ENCODE peak calls at places on chromosome 14, in five cellular contexts. F is T-helper 17 cell; N is stromal cell of bone marrow; X is stimulated activated CD4-positive, alpha-beta T cell treated with anti-CD3 and anti-CD28 coated beads, Interleukin-4, amount 100 ng/mL, for 48 hours; Q is NCI-H1694 treated with DMSO at 0.1 percent for 48 hours. Z is an unnamed sample.

GRCh38 chr14:76770521-76771431 is 9.5 kb downstream of the VASH1 start:
- DNase-seq in F (no peak), N (no peak), X (no peak), Q (no peak), Z (no peak)

GRCh38 chr14:93734086-93734822 is 54.0 kb downstream of the PRIMA1 start:
- DNase-seq in F (no peak), N (no peak), X (no peak), Q (no peak), Z (no peak)

GRCh38 chr14:101836131-101836530 is 74.6 kb downstream of the PPP2R5C start:
- DNase-seq in F (no peak), N (peak; percentile 51), X (no peak), Q (no peak), Z (no peak)

GRCh38 chr14:104436741-104437701 is 142.5 kb upstream of the C14orf180 start:
- DNase-seq in F (no peak), N (no peak), X (no peak), Q (no peak), Z (no peak)

GRCh38 chr14:31457665-31458659 is 656 bp upstream of the DTD2 start:
- DNase-seq in F (no peak), N (no peak), X (no peak), Q (no peak), Z (no peak)

GRCh38 chr14:60926002-60926401 is 54.9 kb downstream of the TRMT5 start:
- DNase-seq in F (no peak), N (no peak), X (no peak), Q (no peak), Z (no peak)

GRCh38 chr14:80977103-80977728 is 21.8 kb downstream of the TSHR start:
- DNase-seq in F (no peak), N (no peak), X (no peak), Q (peak; percentile 27), Z (no peak)

GRCh38 chr14:82642425-82642824 is 1108.8 kb upstream of the SEL1L start:
- DNase-seq in F (no peak), N (no peak), X (no peak), Q (no peak), Z (peak; percentile 56)

Z was measured in NCI-H460.